ENCODE peak calls at places on chromosomes 1 and 21, in four cellular contexts. K is dorsolateral prefrontal cortex; M is activated CD4-positive, alpha-beta T cell treated with anti-CD3 and anti-CD28 coated beads, Interleukin-2, amount 50 U/mL, for 48 hours; S is mammary epithelial cell. D is an unnamed sample.

GRCh38 chr1:201709564-201710295 is 119.2 kb upstream of the IPO9 start:
- DNase-seq in K (peak), M (peak), S (peak), D (peak)

GRCh38 chr1:28955930-28956552 is 41.7 kb downstream of the EPB41 start:
- DNase-seq in K (no peak), M (no peak), S (peak), D (no peak)

GRCh38 chr1:61992257-61992656 is 202.4 kb upstream of the L1TD1 start:
- DNase-seq in K (no peak), M (no peak), S (no peak), D (no peak)

GRCh38 chr1:65528104-65528503 is 107.6 kb downstream of the LEPR start:
- DNase-seq in K (no peak), M (no peak), S (no peak), D (no peak)

GRCh38 chr21:44333701-44334636 is 5.2 kb downstream of the CFAP410 start:
- DNase-seq in K (no peak), M (no peak), S (peak), D (no peak)

GRCh38 chr1:204623894-204624361 is 61.6 kb downstream of the LRRN2 start:
- DNase-seq in K (no peak), M (no peak), S (no peak), D (no peak)

GRCh38 chr21:36693144-36694040 is 5.5 kb upstream of the SIM2 start:
- DNase-seq in K (no peak), M (no peak), S (no peak), D (no peak)

GRCh38 chr1:53560572-53561487 is 101.6 kb downstream of the DMRTB1 start:
- DNase-seq in K (no peak), M (no peak), S (no peak), D (peak)

GRCh38 chr1:62311473-62311943 is 7.7 kb downstream of the KANK4 start:
- DNase-seq in K (no peak), M (no peak), S (no peak), D (no peak)

GRCh38 chr1:156726549-156727226 is 1.6 kb upstream of the METTL25B start:
- DNase-seq in K (no peak), M (peak), S (peak), D (no peak)

GRCh38 chr1:231423648-231424047 is 1.6 kb upstream of the EGLN1 start:
- DNase-seq in K (no peak), M (no peak), S (no peak), D (no peak)

GRCh38 chr1:156845055-156845952 is 13.6 kb downstream of the INSRR start:
- DNase-seq in K (no peak), M (peak), S (no peak), D (no peak)

GRCh38 chr1:208034135-208034534 is 123.2 kb upstream of the CD34 start:
- DNase-seq in K (no peak), M (no peak), S (no peak), D (peak)

GRCh38 chr1:70627910-70628309 is 216.8 kb downstream of the CTH start:
- DNase-seq in K (no peak), M (no peak), S (peak), D (no peak)

GRCh38 chr1:219174672-219175564 is 1.2 kb downstream of the LYPLAL1 start:
- DNase-seq in K (peak), M (no peak), S (peak), D (no peak)

GRCh38 chr21:25350056-25350455 is 257.2 kb downstream of the MRPL39 start:
- DNase-seq in K (no peak), M (peak), S (no peak), D (no peak)

GRCh38 chr1:10693497-10694273 is 102.8 kb downstream of the CASZ1 start:
- DNase-seq in K (no peak), M (peak), S (no peak), D (no peak)

GRCh38 chr1:7172804-7173203 is 387.6 kb downstream of the CAMTA1 start:
- DNase-seq in K (peak), M (no peak), S (no peak), D (no peak)

GRCh38 chr1:202291001-202291400 is 50.7 kb downstream of the UBE2T start:
- DNase-seq in K (no peak), M (no peak), S (no peak), D (no peak)